ENCODE peak calls at places on chromosomes 12 and 14, in six cellular contexts. U is uterus, T is pancreas, N is neuronal stem cell, Z is heart left ventricle, D is PC-9. X is an unnamed sample.

GRCh38 chr12:89156862-89157262 is 195.4 kb downstream of the DUSP6 start:
- DNase-seq in U (no peak), N (no peak), Z (no peak), D (no peak), T (no peak), X (no peak)

GRCh38 chr14:39491134-39491541 is 58.9 kb upstream of the FBXO33 start:
- DNase-seq in D (no peak), N (no peak), T (no peak), Z (no peak), U (no peak), X (no peak)

GRCh38 chr12:132795847-132796246 is 32.8 kb downstream of the GOLGA3 start:
- DNase-seq in N (no peak), T (no peak), Z (no peak), U (no peak), D (no peak), X (no peak)

GRCh38 chr14:63677891-63678379 is 36.3 kb upstream of the WDR89 start:
- DNase-seq in N (no peak), D (peak; percentile 97), T (no peak), Z (no peak), U (no peak), X (peak; percentile 30)

GRCh38 chr12:124568431-124569374 is 1.3 kb upstream of the NCOR2 start:
- DNase-seq in T (no peak), N (no peak), D (no peak), U (peak; percentile 83), Z (peak; percentile 83), X (peak; percentile 69)

GRCh38 chr14:96623676-96624484 is 121.7 kb downstream of the PAPOLA start:
- DNase-seq in Z (no peak), N (no peak), D (no peak), U (no peak), T (no peak), X (no peak)

GRCh38 chr12:15728118-15728598 is 61.0 kb downstream of the EPS8 start:
- DNase-seq in N (no peak), D (no peak), Z (no peak), T (no peak), U (no peak), X (no peak)

GRCh38 chr14:61472025-61472672 is 150.8 kb downstream of the PRKCH start:
- DNase-seq in D (peak; percentile 100), N (no peak), T (no peak), U (no peak), Z (peak; percentile 55), X (no peak)

GRCh38 chr12:54368709-54369596 is 4.7 kb upstream of the GPR84 start:
- DNase-seq in D (peak; percentile 72), N (peak; percentile 79), U (peak; percentile 92), T (peak; percentile 94), Z (peak; percentile 91), X (peak; percentile 93)

GRCh38 chr12:31245822-31246469 is 80.0 kb downstream of the SINHCAF start:
- DNase-seq in N (no peak), T (peak; percentile 36), D (no peak), U (no peak), Z (no peak), X (no peak)

GRCh38 chr14:65286443-65286842 is 126.1 kb upstream of the FUT8 start:
- DNase-seq in U (no peak), T (no peak), Z (no peak), D (no peak), N (no peak), X (no peak)

GRCh38 chr12:32198555-32198954 is 91.9 kb downstream of the BICD1 start:
- DNase-seq in D (no peak), N (no peak), T (no peak), U (no peak), Z (no peak), X (no peak)

GRCh38 chr12:58529897-58530296 is 390.4 kb downstream of the LRIG3 start:
- DNase-seq in U (no peak), T (no peak), N (no peak), D (no peak), Z (no peak), X (no peak)

GRCh38 chr12:14256555-14257169 is 108.8 kb upstream of the ATF7IP start:
- DNase-seq in D (no peak), N (peak; percentile 48), T (peak; percentile 69), Z (peak; percentile 81), U (peak; percentile 85), X (peak; percentile 77)

GRCh38 chr12:77796775-77797174 is 33.9 kb upstream of the NAV3 start:
- DNase-seq in N (no peak), D (no peak), Z (no peak), U (no peak), T (no peak), X (no peak)

DNA sequence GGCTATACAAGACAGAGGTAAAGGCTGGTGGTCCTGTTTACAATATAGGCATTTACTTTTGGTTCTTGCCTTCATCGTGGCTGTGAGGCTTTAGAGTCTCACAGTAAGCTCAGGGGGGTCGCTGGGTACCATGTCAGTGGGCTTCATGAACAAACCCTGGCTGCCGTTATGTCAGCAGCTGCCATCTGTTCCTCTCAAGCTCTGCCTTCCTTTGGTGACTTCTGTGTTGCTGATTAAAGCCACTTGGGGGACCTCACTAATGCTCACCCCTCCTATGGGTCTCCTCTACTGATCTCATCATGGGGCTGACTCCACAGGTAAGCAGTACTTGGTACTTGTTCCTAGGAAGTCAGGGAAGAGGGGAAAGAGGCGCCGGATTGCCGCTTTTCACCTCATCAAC is 268.7 kb downstream of the TTC6 start:
- DNase-seq in T (no peak), D (no peak), Z (no peak), N (no peak), U (no peak), X (no peak)
- H3K4me1 ChIP-seq in T (no peaks in the 10 kb centered on the region), D (no peaks in the 10 kb centered on the region), Z (no peaks in the 10 kb centered on the region), N (no peaks in the 10 kb centered on the region), U (no peaks in the 10 kb centered on the region), X (no peaks in the 10 kb centered on the region)

GRCh38 chr12:56143870-56144269 is 8.5 kb upstream of the MYL6B start:
- DNase-seq in U (no peak), D (no peak), Z (peak; percentile 71), N (no peak), T (no peak), X (peak; percentile 62)

GRCh38 chr12:56143225-56143624 is 9.2 kb upstream of the MYL6B start:
- DNase-seq in N (no peak), D (no peak), Z (no peak), U (no peak), T (no peak), X (no peak)

GRCh38 chr12:56142184-56142784 is 10.1 kb upstream of the MYL6B start:
- DNase-seq in Z (no peak), U (no peak), T (no peak), N (no peak), D (no peak), X (no peak)

GRCh38 chr12:56134897-56135296 is 6.8 kb downstream of the ESYT1 start:
- DNase-seq in D (peak; percentile 11), N (no peak), U (no peak), Z (no peak), T (no peak), X (no peak)

GRCh38 chr12:56137853-56138571 is 9.9 kb downstream of the ESYT1 start:
- DNase-seq in D (no peak), Z (no peak), T (no peak), N (no peak), U (no peak), X (no peak)
- H3K4me1 ChIP-seq in D (no peaks in the 10 kb centered on the region), Z (no peaks in the 10 kb centered on the region), T (no peaks in the 10 kb centered on the region), N (no peaks in the 10 kb centered on the region), U (no peaks in the 10 kb centered on the region), X (no peaks in the 10 kb centered on the region)

GRCh38 chr14:68139466-68140110 is 320.0 kb downstream of the RAD51B start:
- DNase-seq in Z (no peak), T (no peak), N (no peak), D (no peak), U (no peak), X (no peak)
- H3K4me1 ChIP-seq in Z (peaks cover 39% of the 10 kb centered on the region), T (peaks cover 54% of the 10 kb centered on the region), N (peaks cover 19% of the 10 kb centered on the region), D (peaks cover 58% of the 10 kb centered on the region), U (peaks cover 26% of the 10 kb centered on the region), X (peaks cover 43% of the 10 kb centered on the region)

GRCh38 chr14:88519907-88520306 is 34.9 kb downstream of the PTPN21 start:
- DNase-seq in D (no peak), Z (no peak), T (no peak), N (no peak), U (no peak), X (no peak)

GRCh38 chr14:88522393-88522792 is 32.4 kb downstream of the PTPN21 start:
- DNase-seq in N (no peak), D (no peak), T (no peak), U (no peak), Z (no peak), X (no peak)

GRCh38 chr14:88516742-88517418 is 37.9 kb downstream of the PTPN21 start:
- DNase-seq in Z (no peak), N (peak; percentile 66), D (no peak), U (no peak), T (no peak), X (peak; percentile 19)

GRCh38 chr14:88518592-88519512 is 36.0 kb downstream of the PTPN21 start:
- DNase-seq in N (no peak), D (no peak), U (no peak), Z (no peak), T (no peak), X (no peak)

GRCh38 chr14:88521818-88522217 is 33.0 kb downstream of the PTPN21 start:
- DNase-seq in N (no peak), U (no peak), Z (no peak), D (peak; percentile 35), T (no peak), X (no peak)
- H3K4me1 ChIP-seq in N (peaks cover 4% of the 10 kb centered on the region), U (no peaks in the 10 kb centered on the region), Z (peaks cover 9% of the 10 kb centered on the region), D (peaks cover 5% of the 10 kb centered on the region), T (peaks cover 5% of the 10 kb centered on the region), X (peaks cover 29% of the 10 kb centered on the region)

X was measured in transverse colon.